ENCODE peak calls at places on chromosomes 6 and 20, in six cellular contexts. Q is H7; A is NCI-H2171 treated with DMSO at 0.1 percent for 48 hours; N is stimulated activated CD8-positive, alpha-beta memory T cell treated with anti-CD3 and anti-CD28 coated beads, Interleukin-2, amount 100 ng/mL, for 48 hours; V is HEK293T; S is activated T-helper 2 cell treated with anti-CD3 and anti-CD28 coated beads, Interferon-gamma antibody, Interleukin-2, Interleukin-4, amounts not matched to agents 10 μg/mL and 5 μg/mL and 100 μg/mL, durations not matched to agents 14 hours and 24 hours and 36 hours. R is an unnamed sample.

GRCh38 chr20:59010995-59011873 is 4.2 kb upstream of the CTSZ start:
- DNase-seq in S (no peak), Q (peak; percentile 22), N (no peak), A (no peak), V (no peak), R (no peak)

GRCh38 chr6:28769626-28770402 is 154.0 kb downstream of the TRIM27 start:
- DNase-seq in V (no peak), Q (no peak), A (no peak), S (no peak), N (no peak), R (no peak)

GRCh38 chr20:32488066-32488838 is 96.9 kb downstream of the NOL4L start:
- DNase-seq in Q (peak; percentile 3), V (no peak), N (no peak), A (no peak), S (no peak), R (no peak)

GRCh38 chr6:138337076-138337475 is 40.6 kb upstream of the SMIM28 start:
- DNase-seq in N (no peak), S (no peak), Q (no peak), A (no peak), V (no peak), R (no peak)

GRCh38 chr6:41224800-41225199 is 3.3 kb upstream of the TREML4 start:
- DNase-seq in Q (no peak), A (no peak), N (no peak), V (no peak), S (no peak), R (no peak)

GRCh38 chr6:12288844-12289654 is 1.1 kb upstream of the EDN1 start:
- DNase-seq in N (no peak), A (peak; percentile 44), V (peak; percentile 63), S (peak; percentile 26), Q (peak; percentile 83), R (peak; percentile 78)

GRCh38 chr20:51434026-51434425 is 108.5 kb downstream of the NFATC2 start:
- DNase-seq in N (no peak), Q (no peak), A (no peak), V (no peak), S (no peak), R (no peak)

GRCh38 chr6:82917346-82918064 is 148.1 kb downstream of the UBE3D start:
- DNase-seq in S (no peak), V (no peak), A (no peak), Q (no peak), N (no peak), R (no peak)

GRCh38 chr6:33126101-33126714 is 50.4 kb downstream of the HLA-DPB1 start:
- DNase-seq in V (peak; percentile 66), Q (peak; percentile 76), A (no peak), S (peak; percentile 32), N (peak; percentile 57), R (peak; percentile 74)

GRCh38 chr6:154558513-154558912 is 48.0 kb upstream of the CNKSR3 start:
- DNase-seq in N (no peak), V (no peak), Q (no peak), S (no peak), A (no peak), R (no peak)

GRCh38 chr6:16802071-16802470 is 40.8 kb upstream of the ATXN1 start:
- DNase-seq in V (no peak), A (no peak), Q (no peak), S (no peak), N (no peak), R (no peak)

GRCh38 chr20:37282558-37282957 is 6.9 kb upstream of the MANBAL start:
- DNase-seq in Q (no peak), A (no peak), N (no peak), S (no peak), V (no peak), R (peak; percentile 49)

GRCh38 chr6:149903938-149904611 is 6.2 kb upstream of the RAET1E start:
- DNase-seq in N (no peak), S (no peak), A (peak; percentile 46), V (no peak), Q (peak; percentile 64), R (no peak)

GRCh38 chr6:43078651-43079050 is 2.5 kb downstream of the PTK7 start:
- DNase-seq in A (no peak), Q (no peak), S (no peak), N (no peak), V (no peak), R (no peak)

GRCh38 chr6:36727491-36728021 is 29.9 kb downstream of the RAB44 start:
- DNase-seq in N (no peak), S (no peak), Q (no peak), V (no peak), A (peak; percentile 98), R (peak; percentile 82)

GRCh38 chr20:52895662-52896061 is 76.5 kb upstream of the TSHZ2 start:
- DNase-seq in A (no peak), Q (no peak), V (no peak), S (no peak), N (no peak), R (no peak)

GRCh38 chr20:47998736-47999135 is 213.5 kb upstream of the SULF2 start:
- DNase-seq in S (no peak), A (no peak), N (no peak), V (no peak), Q (peak; percentile 68), R (no peak)

GRCh38 chr20:63639093-63639860 is 12.4 kb upstream of the GMEB2 start:
- DNase-seq in Q (no peak), A (no peak), N (peak; percentile 58), S (peak; percentile 71), V (no peak), R (no peak)

GRCh38 chr6:35258858-35259193 is 709 bp upstream of the ZNF76 start:
- DNase-seq in V (peak; percentile 69), S (no peak), Q (no peak), N (peak; percentile 30), A (peak; percentile 80), R (peak; percentile 85)

GRCh38 chr20:39851459-39851858 is 837.6 kb downstream of the MAFB start:
- DNase-seq in A (no peak), N (no peak), V (no peak), S (no peak), Q (no peak), R (no peak)

GRCh38 chr20:51650685-51651134 is 108.2 kb upstream of the NFATC2 start:
- DNase-seq in S (no peak), V (no peak), N (no peak), Q (no peak), A (peak; percentile 26), R (peak; percentile 9)

GRCh38 chr20:35561671-35562070 is 19.8 kb downstream of the ERGIC3 start:
- DNase-seq in N (no peak), A (no peak), S (no peak), Q (peak; percentile 78), V (no peak), R (no peak)

GRCh38 chr20:8535403-8536003 is 403.4 kb downstream of the PLCB1 start:
- DNase-seq in Q (no peak), S (no peak), A (no peak), V (peak; percentile 17), N (no peak), R (peak; percentile 45)

GRCh38 chr6:163529605-163530004 is 115.1 kb downstream of the QKI start:
- DNase-seq in Q (no peak), S (no peak), A (no peak), N (no peak), V (no peak), R (no peak)

GRCh38 chr6:30888472-30889137 is 4.3 kb downstream of the DDR1 start:
- DNase-seq in S (no peak), Q (peak; percentile 54), A (no peak), N (no peak), V (no peak), R (no peak)

GRCh38 chr6:24922854-24923253 is 12.9 kb downstream of the RIPOR2 start:
- DNase-seq in S (no peak), Q (no peak), N (no peak), V (no peak), A (no peak), R (no peak)

GRCh38 chr6:146598785-146599405 is at the start of gene ADGB:
- DNase-seq in N (peak; percentile 3), Q (peak; percentile 85), S (no peak), A (no peak), V (peak; percentile 87), R (peak; percentile 48)

GRCh38 chr6:31836676-31837611 is 9.4 kb downstream of the HSPA1B start:
- DNase-seq in A (no peak), V (no peak), N (no peak), Q (no peak), S (no peak), R (no peak)